ENCODE peak calls at places on chromosomes 7 and 10, in seven cellular contexts. Y is SK-N-SH, O is HepG2, H is GM12878, K is HCT116, G is K562, V is H1. M is an unnamed sample.

GRCh38 chr10:35533565-35533964 is 71.6 kb upstream of the GJD4 start:
- DNase-seq in G (no peak), H (no peak), V (no peak), O (no peak), K (no peak), Y (peak), M (no peak)

GRCh38 chr7:151179287-151179860 is 7.7 kb downstream of the ASB10 start:
- DNase-seq in H (no peak), Y (peak), V (no peak), K (no peak), G (no peak), O (no peak), M (no peak)

GRCh38 chr7:4483851-4484250 is 198.2 kb upstream of the FOXK1 start:
- DNase-seq in H (no peak), K (no peak), Y (no peak), O (no peak), V (no peak), G (no peak), M (no peak)

GRCh38 chr7:21108182-21108581 is 319.7 kb upstream of the SP4 start:
- DNase-seq in H (no peak), G (no peak), Y (no peak), V (no peak), O (no peak), K (no peak), M (no peak)

GRCh38 chr10:3067859-3068179 is 471 bp downstream of the PFKP start:
- DNase-seq in K (no peak), V (no peak), H (no peak), O (no peak), Y (no peak), G (no peak), M (no peak)

GRCh38 chr10:5543628-5544027 is 18.9 kb downstream of the CALML3 start:
- DNase-seq in G (no peak), Y (no peak), K (no peak), O (no peak), H (no peak), V (no peak), M (no peak)

GRCh38 chr10:65735382-65735781 is 1190.5 kb upstream of the LRRTM3 start:
- DNase-seq in O (no peak), G (no peak), H (no peak), K (no peak), Y (no peak), V (no peak), M (no peak)

GRCh38 chr7:70598976-70599375 is 533.0 kb upstream of the GALNT17 start:
- DNase-seq in G (no peak), H (no peak), V (no peak), Y (no peak), K (no peak), O (no peak), M (no peak)

GRCh38 chr10:106661133-106661766 is 503.3 kb downstream of the SORCS1 start:
- DNase-seq in Y (no peak), H (no peak), K (no peak), V (no peak), O (no peak), G (no peak), M (no peak)

GRCh38 chr10:4780782-4781181 is 45.2 kb upstream of the AKR1E2 start:
- DNase-seq in O (no peak), K (no peak), H (no peak), Y (peak), V (no peak), G (no peak), M (no peak)

GRCh38 chr7:17347426-17347825 is 49.0 kb downstream of the AHR start:
- DNase-seq in O (no peak), K (no peak), G (no peak), V (no peak), Y (no peak), H (no peak), M (no peak)

GRCh38 chr10:13536674-13537366 is 8.0 kb upstream of the BEND7 start:
- DNase-seq in O (peak), H (peak), K (peak), V (peak), Y (peak), G (peak), M (peak)

GRCh38 chr7:30224511-30225031 is 59.8 kb upstream of the ZNRF2 start:
- DNase-seq in O (no peak), V (no peak), G (no peak), K (no peak), Y (no peak), H (peak), M (no peak)

GRCh38 chr7:73856941-73857340 is 4.0 kb upstream of the TMEM270 start:
- DNase-seq in Y (no peak), K (no peak), V (no peak), G (no peak), O (no peak), H (no peak), M (no peak)

GRCh38 chr10:98267894-98268693 is at the start of gene LOXL4:
- DNase-seq in Y (peak), O (no peak), V (no peak), G (peak), H (no peak), K (no peak), M (no peak)

GRCh38 chr7:143885951-143886350 is 16.0 kb downstream of the TCAF1 start:
- DNase-seq in H (no peak), G (no peak), O (no peak), V (no peak), Y (no peak), K (no peak), M (no peak)

GRCh38 chr7:157685430-157686284 is 348.9 kb downstream of the DNAJB6 start:
- DNase-seq in O (no peak), Y (peak), K (no peak), V (no peak), H (no peak), G (no peak), M (no peak)

GRCh38 chr7:22728416-22729029 is 1.5 kb downstream of the IL6 start:
- DNase-seq in K (peak), H (no peak), V (no peak), Y (no peak), O (peak), G (peak), M (no peak)

GRCh38 chr7:155316427-155317113 is 18.9 kb downstream of the INSIG1 start:
- DNase-seq in Y (no peak), V (no peak), O (no peak), H (no peak), G (no peak), K (no peak), M (peak)

GRCh38 chr10:129927351-129928120 is 36.5 kb downstream of the EBF3 start:
- DNase-seq in G (no peak), O (no peak), Y (no peak), V (no peak), K (no peak), H (no peak), M (no peak)

GRCh38 chr10:129932182-129932581 is 31.9 kb downstream of the EBF3 start:
- DNase-seq in K (no peak), O (no peak), H (no peak), Y (no peak), V (no peak), G (no peak), M (no peak)

GRCh38 chr10:129926066-129927055 is 37.7 kb downstream of the EBF3 start:
- DNase-seq in Y (no peak), H (no peak), V (no peak), G (no peak), O (no peak), K (no peak), M (no peak)

GRCh38 chr10:129932996-129933395 is 31.1 kb downstream of the EBF3 start:
- DNase-seq in K (no peak), V (no peak), H (no peak), G (no peak), Y (no peak), O (no peak), M (no peak)

GRCh38 chr10:129929343-129930297 is 34.5 kb downstream of the EBF3 start:
- DNase-seq in O (no peak), K (no peak), Y (no peak), H (no peak), G (no peak), V (no peak), M (no peak)
- TF ChIP-seq JUND in O (no peak), K (no peak), Y (no peak), H (no peak), G (no peak), V (no peak), M (no peak)

DNA sequence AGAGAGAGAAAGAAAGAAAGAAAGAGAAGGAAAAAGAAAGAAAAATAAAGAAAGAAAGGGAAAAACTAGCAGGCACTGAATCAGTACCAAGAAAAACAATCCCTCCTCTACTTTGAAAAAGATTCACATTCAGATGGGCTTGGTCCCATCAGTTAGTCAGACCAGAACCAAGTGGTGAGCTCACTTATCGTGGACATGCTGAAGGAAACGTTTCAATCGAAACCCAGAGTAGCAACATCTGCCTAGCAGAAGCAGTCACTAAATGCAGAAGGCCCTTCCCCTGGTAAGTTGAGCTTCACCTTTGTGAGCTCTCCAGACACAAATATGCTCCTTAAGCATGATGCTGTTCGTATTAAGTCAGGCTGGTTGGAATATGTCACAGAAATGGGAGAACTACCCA is 167.7 kb downstream of the TRIL start:
- DNase-seq in K (no peak), G (no peak), V (no peak), O (no peak), Y (no peak), H (no peak), M (no peak)
- TF ChIP-seq JUND in K (no peak), G (no peak), V (no peak), O (no peak), Y (no peak), H (no peak), M (no peak)

DNA sequence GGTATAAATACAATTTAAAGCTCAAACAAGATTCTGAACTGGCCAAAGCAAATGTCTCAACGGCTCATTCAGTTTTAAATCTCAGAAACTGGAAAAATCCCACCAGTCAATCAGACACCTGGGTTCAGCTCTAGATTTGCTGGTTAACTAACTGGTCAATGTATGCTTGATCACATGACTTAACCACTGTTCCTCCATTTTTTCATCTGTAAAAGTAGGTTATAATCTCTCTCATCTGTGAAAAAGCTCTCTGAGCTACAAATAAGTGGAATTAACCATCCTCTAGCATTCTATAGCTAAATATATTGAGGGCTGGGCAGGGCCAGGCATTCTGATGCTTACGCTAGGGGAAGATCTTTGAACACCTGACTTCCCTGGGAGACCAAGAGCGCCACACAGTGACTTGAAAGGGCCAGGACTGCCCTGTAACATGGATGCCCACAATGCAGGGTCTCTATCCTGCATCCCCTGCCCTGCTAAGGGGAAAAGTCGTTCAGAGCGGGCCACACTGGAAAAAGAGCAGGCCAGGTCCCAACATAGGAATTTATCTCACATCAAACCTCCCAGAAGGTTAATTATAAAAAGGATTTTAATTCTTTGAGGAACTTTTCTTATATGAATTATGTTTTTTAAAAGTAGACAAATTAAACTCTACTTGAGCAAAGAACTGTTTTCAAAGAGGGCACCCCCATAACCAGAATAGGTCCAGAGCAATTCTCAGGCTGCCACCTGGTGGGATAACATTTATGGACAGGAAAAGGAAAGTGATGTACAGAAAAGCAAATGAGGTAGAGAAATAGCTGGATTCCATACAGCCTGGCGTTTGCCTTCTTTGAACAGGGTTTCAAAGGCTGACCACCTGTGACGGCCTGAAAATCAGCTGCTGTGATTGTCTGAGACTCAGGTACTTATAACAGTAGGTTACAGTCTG is 1.8 kb downstream of the RP9 start:
- DNase-seq in G (no peak), H (no peak), Y (peak), V (no peak), K (no peak), O (peak), M (no peak)
- TF ChIP-seq JUND in G (no peak), H (no peak), Y (no peak), V (no peak), K (no peak), O (no peak), M (no peak)

GRCh38 chr7:131471605-131472004 is 84.8 kb downstream of the PODXL start:
- DNase-seq in H (no peak), K (no peak), Y (no peak), V (no peak), G (no peak), O (no peak), M (no peak)
- TF ChIP-seq JUND in H (no peak), K (no peak), Y (no peak), V (no peak), G (no peak), O (no peak), M (no peak)

GRCh38 chr10:42769173-42769572 is 13.4 kb upstream of the BMS1 start:
- DNase-seq in V (no peak), K (no peak), O (no peak), H (no peak), Y (no peak), G (no peak), M (no peak)

GRCh38 chr10:42767906-42768305 is 14.7 kb upstream of the BMS1 start:
- DNase-seq in V (no peak), Y (peak), K (no peak), H (no peak), G (no peak), O (no peak), M (no peak)

GRCh38 chr10:42768581-42769152 is 13.9 kb upstream of the BMS1 start:
- DNase-seq in H (no peak), G (peak), Y (no peak), V (no peak), K (no peak), O (no peak), M (no peak)

DNA sequence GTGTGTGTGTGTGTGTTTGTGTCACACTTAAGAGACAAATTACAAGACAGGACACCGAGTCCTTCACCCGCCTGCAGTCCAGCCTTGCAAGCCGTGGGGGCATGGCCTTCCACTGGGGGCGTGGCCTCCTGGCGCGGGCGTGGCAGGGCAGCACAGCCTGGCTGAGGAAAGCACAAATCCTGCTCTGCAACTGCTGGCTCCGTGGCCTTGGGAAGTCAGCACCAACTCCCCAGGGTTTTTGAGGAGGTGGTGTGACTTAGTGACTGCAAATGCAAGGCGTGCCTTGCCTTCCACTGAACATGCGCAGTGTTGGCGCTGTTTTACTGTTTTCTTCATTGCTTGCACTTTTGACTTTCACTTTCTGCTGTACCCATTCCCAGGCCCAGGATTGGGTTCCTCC is 12.9 kb upstream of the BMS1 start:
- DNase-seq in H (no peak), Y (peak), G (peak), V (no peak), K (no peak), O (no peak), M (peak)
- TF ChIP-seq JUND in H (no peak), Y (no peak), G (no peak), V (no peak), K (no peak), O (no peak), M (no peak)

M was measured in T47D.